ENCODE peak calls at places on chromosomes 6 and 20, in eight cellular contexts. I, L, A, X, V, J, Y and P are unnamed samples.

GRCh38 chr20:40781979-40782378 is 92.9 kb upstream of the MAFB start:
- DNase-seq in J (no peak), I (no peak), L (no peak), V (no peak), A (no peak), X (no peak), Y (no peak), P (no peak)

GRCh38 chr6:163965426-163966348 is 551.2 kb downstream of the QKI start:
- DNase-seq in A (no peak), J (no peak), V (peak), I (peak), L (peak), Y (no peak), X (no peak), P (no peak)

GRCh38 chr6:31308050-31308844 is 36.4 kb upstream of the HLA-C start:
- DNase-seq in X (peak), L (no peak), I (peak), Y (no peak), V (peak), J (no peak), A (no peak), P (no peak)

GRCh38 chr20:4811661-4812181 is 90.0 kb downstream of the PRND start:
- DNase-seq in J (no peak), A (no peak), X (no peak), V (no peak), I (peak), L (no peak), Y (no peak), P (no peak)

GRCh38 chr6:130760006-130760405 is 67.2 kb upstream of the SMLR1 start:
- DNase-seq in J (no peak), I (no peak), L (peak), Y (no peak), X (no peak), V (peak), A (no peak), P (peak)

GRCh38 chr20:9319687-9320384 is 194.6 kb upstream of the LAMP5 start:
- DNase-seq in I (no peak), J (no peak), L (no peak), V (peak), X (no peak), A (no peak), Y (no peak), P (no peak)

GRCh38 chr20:57326667-57327455 is 2.7 kb upstream of the SPO11 start:
- DNase-seq in L (no peak), A (no peak), I (no peak), J (no peak), V (peak), X (no peak), Y (no peak), P (no peak)

GRCh38 chr20:8438748-8439147 is 306.7 kb downstream of the PLCB1 start:
- DNase-seq in J (no peak), A (no peak), V (peak), I (no peak), Y (no peak), X (no peak), L (no peak), P (no peak)

GRCh38 chr6:54916858-54917257 is 70.3 kb downstream of the FAM83B start:
- DNase-seq in V (no peak), I (no peak), L (no peak), X (no peak), J (no peak), Y (no peak), A (no peak), P (peak)